ENCODE peak calls at places on chromosomes 16 and 17, in ten cellular contexts. A, R, J, C, W, E, P, D, X and F are unnamed samples.

GRCh38 chr17:38735161-38735997 is 5.2 kb downstream of the CISD3 start:
- DNase-seq in A (no peak), R (peak), X (peak), E (peak), W (peak), P (no peak), C (no peak), D (peak), J (peak), F (no peak)

GRCh38 chr16:48901712-48902374 is 291.9 kb upstream of the N4BP1 start:
- DNase-seq in E (no peak), A (no peak), W (no peak), R (no peak), D (peak), X (no peak), C (no peak), P (no peak), J (no peak), F (no peak)

GRCh38 chr16:1308036-1308976 is 1.1 kb upstream of the UBE2I start:
- DNase-seq in C (no peak), E (no peak), J (no peak), A (no peak), X (no peak), R (no peak), P (peak), W (peak), D (no peak), F (no peak)

GRCh38 chr16:10419701-10420100 is 33.8 kb downstream of the ATF7IP2 start:
- DNase-seq in C (no peak), J (no peak), D (no peak), X (no peak), A (no peak), W (no peak), R (no peak), E (no peak), P (no peak), F (no peak)

GRCh38 chr16:25108054-25108453 is 3.5 kb upstream of the LCMT1 start:
- DNase-seq in D (peak), J (no peak), E (no peak), C (no peak), R (peak), W (no peak), A (no peak), X (no peak), P (no peak), F (no peak)

GRCh38 chr16:85394511-85395206 is 218.5 kb upstream of the GSE1 start:
- DNase-seq in J (no peak), R (no peak), E (peak), C (peak), D (peak), P (no peak), X (no peak), A (no peak), W (peak), F (no peak)

GRCh38 chr17:82294086-82294773 is 20.7 kb upstream of the CSNK1D start:
- DNase-seq in D (no peak), W (no peak), R (no peak), C (no peak), E (no peak), X (no peak), J (no peak), A (no peak), P (peak), F (no peak)

GRCh38 chr17:9273334-9274118 is 252.2 kb downstream of the NTN1 start:
- DNase-seq in R (no peak), A (no peak), X (no peak), P (no peak), C (peak), J (no peak), W (no peak), E (no peak), D (no peak), F (no peak)

GRCh38 chr16:4179763-4180260 is 62.1 kb downstream of the SRL start:
- DNase-seq in A (no peak), R (no peak), C (no peak), E (no peak), J (no peak), D (no peak), X (no peak), W (no peak), P (no peak), F (no peak)

GRCh38 chr17:3894188-3894587 is 1.3 kb upstream of the CAMKK1 start:
- DNase-seq in D (no peak), W (peak), J (no peak), R (no peak), A (no peak), X (no peak), P (no peak), C (no peak), E (no peak), F (no peak)

GRCh38 chr17:6558276-6558675 is 1.9 kb upstream of the PITPNM3 start:
- DNase-seq in P (no peak), J (no peak), X (no peak), E (no peak), D (no peak), W (no peak), R (no peak), A (no peak), C (no peak), F (no peak)

GRCh38 chr17:65627892-65628622 is 66.6 kb upstream of the AXIN2 start:
- DNase-seq in W (peak), X (no peak), A (no peak), C (peak), R (no peak), J (peak), E (no peak), D (no peak), P (peak), F (peak)

GRCh38 chr17:47834756-47835155 is 3.3 kb downstream of the LRRC46 start:
- DNase-seq in R (no peak), E (no peak), W (no peak), D (no peak), C (no peak), P (no peak), J (no peak), A (no peak), X (no peak), F (no peak)

GRCh38 chr17:57999496-58000017 is 7.5 kb downstream of the SRSF1 start:
- DNase-seq in R (peak), J (no peak), A (peak), W (peak), D (peak), P (peak), X (no peak), C (no peak), E (no peak), F (peak)

GRCh38 chr16:24921229-24921628 is 75.5 kb downstream of the SLC5A11 start:
- DNase-seq in W (no peak), A (no peak), R (no peak), D (no peak), X (no peak), E (no peak), P (no peak), C (no peak), J (no peak), F (no peak)

GRCh38 chr17:19724501-19725420 is 8.4 kb upstream of the SLC47A2 start:
- DNase-seq in C (peak), J (peak), X (no peak), A (no peak), W (peak), P (peak), E (no peak), R (peak), D (no peak), F (no peak)

GRCh38 chr16:86578499-86579267 is at the start of gene FOXL1:
- DNase-seq in P (peak), X (no peak), D (no peak), J (no peak), E (no peak), W (no peak), A (no peak), R (no peak), C (no peak), F (no peak)

GRCh38 chr17:44637066-44637465 is 19.2 kb upstream of the MEIOC start:
- DNase-seq in A (no peak), C (no peak), R (no peak), X (no peak), J (no peak), D (no peak), E (no peak), W (no peak), P (no peak), F (no peak)

GRCh38 chr16:56211471-56211944 is 20.2 kb downstream of the GNAO1 start:
- DNase-seq in P (no peak), X (no peak), J (no peak), C (peak), W (no peak), A (no peak), D (no peak), R (no peak), E (no peak), F (no peak)

GRCh38 chr17:1686086-1686485 is 1.4 kb upstream of the PRPF8 start:
- DNase-seq in P (peak), X (no peak), A (no peak), W (no peak), C (no peak), R (no peak), D (no peak), E (no peak), J (no peak), F (no peak)

GRCh38 chr17:6249747-6250146 is 179.6 kb downstream of the WSCD1 start:
- DNase-seq in A (no peak), D (no peak), R (no peak), J (no peak), E (no peak), C (no peak), W (no peak), X (no peak), P (no peak), F (no peak)

GRCh38 chr17:49944451-49944850 is 24.5 kb upstream of the DLX4 start:
- DNase-seq in A (no peak), D (no peak), J (no peak), E (no peak), C (no peak), X (no peak), W (no peak), P (no peak), R (no peak), F (no peak)

GRCh38 chr17:57468932-57469775 is 212.8 kb downstream of the MSI2 start:
- DNase-seq in J (no peak), W (no peak), C (no peak), A (no peak), D (no peak), P (no peak), E (no peak), X (no peak), R (no peak), F (no peak)

GRCh38 chr17:15651583-15652110 is 32.1 kb upstream of the FBXW10B start:
- DNase-seq in R (no peak), P (peak), X (no peak), C (peak), J (peak), A (peak), D (peak), E (peak), W (peak), F (peak)

GRCh38 chr17:55814377-55814776 is 63.5 kb downstream of the PCTP start:
- DNase-seq in X (no peak), J (no peak), R (no peak), D (no peak), P (no peak), W (no peak), C (no peak), A (no peak), E (no peak), F (no peak)